ENCODE peak calls at places on chromosomes 2 and 18, in six cellular contexts. One of them, this sample, is unnamed.

GRCh38 chr18:37484893-37485834 is 80.4 kb downstream of the CELF4 start:
- DNase-seq in OCI-LY7: no peak
- DNase-seq in Caki2: no peak
- DNase-seq in HFFc6: no peak
- DNase-seq in smooth muscle cell of the brain vasculature: no peak
- DNase-seq in GM23248: peak
- DNase-seq in this sample: peak

GRCh38 chr2:163428187-163428586 is 307.6 kb downstream of the FIGN start:
- DNase-seq in OCI-LY7: no peak
- DNase-seq in Caki2: no peak
- DNase-seq in HFFc6: no peak
- DNase-seq in smooth muscle cell of the brain vasculature: no peak
- DNase-seq in GM23248: no peak
- DNase-seq in this sample: no peak

GRCh38 chr2:120729410-120730052 is 6.1 kb upstream of the GLI2 start:
- DNase-seq in OCI-LY7: no peak
- DNase-seq in Caki2: peak
- DNase-seq in HFFc6: peak
- DNase-seq in smooth muscle cell of the brain vasculature: no peak
- DNase-seq in GM23248: peak
- DNase-seq in this sample: no peak

GRCh38 chr2:95052301-95052700 is 26.8 kb downstream of the MAL start:
- DNase-seq in OCI-LY7: no peak
- DNase-seq in Caki2: peak
- DNase-seq in HFFc6: no peak
- DNase-seq in smooth muscle cell of the brain vasculature: no peak
- DNase-seq in GM23248: no peak
- DNase-seq in this sample: no peak

GRCh38 chr2:75709297-75709696 is 1.4 kb downstream of the GCFC2 start:
- DNase-seq in OCI-LY7: peak
- DNase-seq in Caki2: no peak
- DNase-seq in HFFc6: no peak
- DNase-seq in smooth muscle cell of the brain vasculature: no peak
- DNase-seq in GM23248: peak
- DNase-seq in this sample: peak

GRCh38 chr2:192267484-192267883 is 72.8 kb upstream of the TMEFF2 start:
- DNase-seq in OCI-LY7: no peak
- DNase-seq in Caki2: no peak
- DNase-seq in HFFc6: peak
- DNase-seq in smooth muscle cell of the brain vasculature: peak
- DNase-seq in GM23248: peak
- DNase-seq in this sample: no peak

GRCh38 chr18:9707381-9708056 is 582 bp upstream of the RAB31 start:
- DNase-seq in OCI-LY7: no peak
- DNase-seq in Caki2: no peak
- DNase-seq in HFFc6: no peak
- DNase-seq in smooth muscle cell of the brain vasculature: no peak
- DNase-seq in GM23248: peak
- DNase-seq in this sample: no peak

GRCh38 chr18:74825460-74825859 is 227.8 kb downstream of the ZNF407 start:
- DNase-seq in OCI-LY7: no peak
- DNase-seq in Caki2: no peak
- DNase-seq in HFFc6: no peak
- DNase-seq in smooth muscle cell of the brain vasculature: no peak
- DNase-seq in GM23248: no peak
- DNase-seq in this sample: no peak

GRCh38 chr2:96534701-96535181 is 1.8 kb upstream of the ARID5A start:
- DNase-seq in OCI-LY7: no peak
- DNase-seq in Caki2: no peak
- DNase-seq in HFFc6: no peak
- DNase-seq in smooth muscle cell of the brain vasculature: no peak
- DNase-seq in GM23248: no peak
- DNase-seq in this sample: no peak

GRCh38 chr18:29160123-29160522 is 983.2 kb upstream of the CDH2 start:
- DNase-seq in OCI-LY7: no peak
- DNase-seq in Caki2: no peak
- DNase-seq in HFFc6: no peak
- DNase-seq in smooth muscle cell of the brain vasculature: no peak
- DNase-seq in GM23248: no peak
- DNase-seq in this sample: no peak

GRCh38 chr2:102120261-102121259 is 22.0 kb upstream of the IL1R1 start:
- DNase-seq in OCI-LY7: no peak
- DNase-seq in Caki2: no peak
- DNase-seq in HFFc6: no peak
- DNase-seq in smooth muscle cell of the brain vasculature: no peak
- DNase-seq in GM23248: no peak
- DNase-seq in this sample: no peak

GRCh38 chr2:143890799-143891198 is 629.1 kb downstream of the ZEB2 start:
- DNase-seq in OCI-LY7: no peak
- DNase-seq in Caki2: no peak
- DNase-seq in HFFc6: no peak
- DNase-seq in smooth muscle cell of the brain vasculature: no peak
- DNase-seq in GM23248: no peak
- DNase-seq in this sample: no peak